ENCODE peak calls at places on chromosomes 6 and 20, in five cellular contexts. One of them, this sample, is unnamed.

GRCh38 chr20:2698912-2699311 is 6.3 kb downstream of the EBF4 start:
- DNase-seq in SJSA1: no peak
- DNase-seq in heart left ventricle: no peak
- DNase-seq in mammary epithelial cell: no peak
- DNase-seq in left ventricle myocardium inferior: no peak
- DNase-seq in this sample: no peak

GRCh38 chr20:25254986-25255680 is 7.2 kb downstream of the PYGB start:
- DNase-seq in SJSA1: no peak
- DNase-seq in heart left ventricle: no peak
- DNase-seq in mammary epithelial cell: peak; percentile 35
- DNase-seq in left ventricle myocardium inferior: peak; percentile 67
- DNase-seq in this sample: peak; percentile 77

GRCh38 chr6:33875696-33876095 is 71.9 kb upstream of the MLN start:
- DNase-seq in mammary epithelial cell: no peak
- DNase-seq in left ventricle myocardium inferior: no peak
- DNase-seq in SJSA1: no peak
- DNase-seq in heart left ventricle: no peak
- DNase-seq in this sample: no peak

GRCh38 chr20:35467339-35468224 is 12.2 kb downstream of the CEP250 start:
- DNase-seq in heart left ventricle: no peak
- DNase-seq in left ventricle myocardium inferior: no peak
- DNase-seq in SJSA1: no peak
- DNase-seq in mammary epithelial cell: no peak
- DNase-seq in this sample: no peak

GRCh38 chr6:157558049-157558448 is 177.1 kb downstream of the ZDHHC14 start:
- DNase-seq in left ventricle myocardium inferior: no peak
- DNase-seq in heart left ventricle: no peak
- DNase-seq in SJSA1: no peak
- DNase-seq in mammary epithelial cell: no peak
- DNase-seq in this sample: no peak

GRCh38 chr6:53033764-53034163 is 31.4 kb upstream of the FBXO9 start:
- DNase-seq in mammary epithelial cell: no peak
- DNase-seq in left ventricle myocardium inferior: no peak
- DNase-seq in heart left ventricle: no peak
- DNase-seq in SJSA1: peak; percentile 21
- DNase-seq in this sample: no peak

GRCh38 chr6:25052181-25052580 is 116.4 kb upstream of the RIPOR2 start:
- DNase-seq in SJSA1: no peak
- DNase-seq in mammary epithelial cell: peak; percentile 4
- DNase-seq in left ventricle myocardium inferior: no peak
- DNase-seq in heart left ventricle: no peak
- DNase-seq in this sample: no peak

GRCh38 chr6:168527451-168528210 is 86.6 kb downstream of the SMOC2 start:
- DNase-seq in SJSA1: no peak
- DNase-seq in left ventricle myocardium inferior: no peak
- DNase-seq in heart left ventricle: no peak
- DNase-seq in mammary epithelial cell: no peak
- DNase-seq in this sample: no peak

GRCh38 chr6:135162678-135163439 is 18.2 kb upstream of the MYB start:
- DNase-seq in mammary epithelial cell: no peak
- DNase-seq in heart left ventricle: peak; percentile 50
- DNase-seq in left ventricle myocardium inferior: no peak
- DNase-seq in SJSA1: peak; percentile 11
- DNase-seq in this sample: peak; percentile 47

GRCh38 chr20:63966172-63966943 is 3.4 kb downstream of the ZNF512B start:
- DNase-seq in SJSA1: no peak
- DNase-seq in heart left ventricle: peak; percentile 38
- DNase-seq in left ventricle myocardium inferior: no peak
- DNase-seq in mammary epithelial cell: no peak
- DNase-seq in this sample: no peak

GRCh38 chr20:23049933-23050838 is 714 bp upstream of the THBD start:
- DNase-seq in mammary epithelial cell: peak; percentile 47
- DNase-seq in left ventricle myocardium inferior: peak; percentile 65
- DNase-seq in heart left ventricle: peak; percentile 84
- DNase-seq in SJSA1: peak; percentile 69
- DNase-seq in this sample: peak; percentile 81

GRCh38 chr20:9066196-9066595 is 2.7 kb upstream of the PLCB4 start:
- DNase-seq in heart left ventricle: no peak
- DNase-seq in left ventricle myocardium inferior: no peak
- DNase-seq in mammary epithelial cell: no peak
- DNase-seq in SJSA1: no peak
- DNase-seq in this sample: no peak

GRCh38 chr6:157020398-157021266 is 243.5 kb downstream of the ARID1B start:
- DNase-seq in mammary epithelial cell: peak; percentile 54
- DNase-seq in left ventricle myocardium inferior: peak; percentile 66
- DNase-seq in heart left ventricle: no peak
- DNase-seq in SJSA1: peak; percentile 72
- DNase-seq in this sample: peak; percentile 74

GRCh38 chr6:135506270-135506997 is 8.9 kb upstream of the AHI1 start:
- DNase-seq in mammary epithelial cell: peak; percentile 8
- DNase-seq in left ventricle myocardium inferior: no peak
- DNase-seq in heart left ventricle: no peak
- DNase-seq in SJSA1: no peak
- DNase-seq in this sample: no peak

GRCh38 chr6:28401172-28401571 is 1.6 kb upstream of the ZSCAN12 start:
- DNase-seq in mammary epithelial cell: peak; percentile 55
- DNase-seq in SJSA1: no peak
- DNase-seq in heart left ventricle: no peak
- DNase-seq in left ventricle myocardium inferior: no peak
- DNase-seq in this sample: no peak

GRCh38 chr6:36888654-36889481 is 3.1 kb downstream of the C6orf89 start:
- DNase-seq in SJSA1: no peak
- DNase-seq in heart left ventricle: no peak
- DNase-seq in left ventricle myocardium inferior: no peak
- DNase-seq in mammary epithelial cell: no peak
- DNase-seq in this sample: no peak

GRCh38 chr20:58603656-58604184 is 47.4 kb upstream of the STX16 start:
- DNase-seq in heart left ventricle: no peak
- DNase-seq in left ventricle myocardium inferior: no peak
- DNase-seq in SJSA1: peak; percentile 76
- DNase-seq in mammary epithelial cell: no peak
- DNase-seq in this sample: no peak

GRCh38 chr6:136985502-136985901 is 59.3 kb downstream of the IL20RA start:
- DNase-seq in mammary epithelial cell: no peak
- DNase-seq in heart left ventricle: no peak
- DNase-seq in SJSA1: no peak
- DNase-seq in left ventricle myocardium inferior: no peak
- DNase-seq in this sample: no peak

GRCh38 chr6:138654715-138655634 is 118.6 kb upstream of the CCDC28A start:
- DNase-seq in SJSA1: peak; percentile 65
- DNase-seq in mammary epithelial cell: peak; percentile 78
- DNase-seq in left ventricle myocardium inferior: no peak
- DNase-seq in heart left ventricle: no peak
- DNase-seq in this sample: no peak

GRCh38 chr6:81911446-81911845 is 159.0 kb upstream of the TENT5A start:
- DNase-seq in SJSA1: no peak
- DNase-seq in mammary epithelial cell: no peak
- DNase-seq in left ventricle myocardium inferior: no peak
- DNase-seq in heart left ventricle: no peak
- DNase-seq in this sample: no peak

GRCh38 chr6:11685411-11686093 is 93.1 kb downstream of the ADTRP start:
- DNase-seq in SJSA1: peak; percentile 84
- DNase-seq in heart left ventricle: no peak
- DNase-seq in mammary epithelial cell: peak; percentile 89
- DNase-seq in left ventricle myocardium inferior: no peak
- DNase-seq in this sample: no peak

GRCh38 chr6:151409260-151409659 is 17.9 kb upstream of the ZBTB2 start:
- DNase-seq in SJSA1: no peak
- DNase-seq in heart left ventricle: no peak
- DNase-seq in left ventricle myocardium inferior: no peak
- DNase-seq in mammary epithelial cell: no peak
- DNase-seq in this sample: no peak

GRCh38 chr6:5175195-5175594 is 85.6 kb downstream of the LYRM4 start:
- DNase-seq in SJSA1: no peak
- DNase-seq in mammary epithelial cell: no peak
- DNase-seq in heart left ventricle: no peak
- DNase-seq in left ventricle myocardium inferior: no peak
- DNase-seq in this sample: no peak

GRCh38 chr6:16446241-16446640 is 207.9 kb downstream of the GMPR start:
- DNase-seq in mammary epithelial cell: no peak
- DNase-seq in heart left ventricle: no peak
- DNase-seq in left ventricle myocardium inferior: no peak
- DNase-seq in SJSA1: no peak
- DNase-seq in this sample: no peak

GRCh38 chr6:108423982-108424695 is 129.3 kb downstream of the AFG1L start:
- DNase-seq in heart left ventricle: no peak
- DNase-seq in mammary epithelial cell: no peak
- DNase-seq in left ventricle myocardium inferior: no peak
- DNase-seq in SJSA1: no peak
- DNase-seq in this sample: no peak

GRCh38 chr20:54356726-54357235 is 118.6 kb upstream of the DOK5 start:
- DNase-seq in mammary epithelial cell: no peak
- DNase-seq in left ventricle myocardium inferior: no peak
- DNase-seq in heart left ventricle: no peak
- DNase-seq in SJSA1: no peak
- DNase-seq in this sample: no peak

GRCh38 chr6:112360498-112360897 is 13.4 kb downstream of the RFPL4B start:
- DNase-seq in heart left ventricle: no peak
- DNase-seq in left ventricle myocardium inferior: no peak
- DNase-seq in mammary epithelial cell: no peak
- DNase-seq in SJSA1: no peak
- DNase-seq in this sample: no peak

GRCh38 chr6:103797738-103798137 is 1062.0 kb downstream of the HACE1 start:
- DNase-seq in mammary epithelial cell: no peak
- DNase-seq in left ventricle myocardium inferior: no peak
- DNase-seq in SJSA1: no peak
- DNase-seq in heart left ventricle: no peak
- DNase-seq in this sample: no peak

GRCh38 chr6:137223370-137224131 is 4.4 kb upstream of the IFNGR1 start:
- DNase-seq in left ventricle myocardium inferior: no peak
- DNase-seq in heart left ventricle: no peak
- DNase-seq in SJSA1: no peak
- DNase-seq in mammary epithelial cell: peak; percentile 12
- DNase-seq in this sample: peak; percentile 53

GRCh38 chr20:12928358-12928754 is 80.4 kb upstream of the SPTLC3 start:
- DNase-seq in left ventricle myocardium inferior: no peak
- DNase-seq in heart left ventricle: no peak
- DNase-seq in mammary epithelial cell: no peak
- DNase-seq in SJSA1: no peak
- DNase-seq in this sample: no peak

GRCh38 chr6:16333580-16333979 is 95.2 kb downstream of the GMPR start:
- DNase-seq in left ventricle myocardium inferior: no peak
- DNase-seq in mammary epithelial cell: peak; percentile 86
- DNase-seq in heart left ventricle: no peak
- DNase-seq in SJSA1: no peak
- DNase-seq in this sample: no peak

GRCh38 chr6:11392778-11393507 is 144.6 kb upstream of the TMEM170B start:
- DNase-seq in mammary epithelial cell: no peak
- DNase-seq in heart left ventricle: no peak
- DNase-seq in left ventricle myocardium inferior: peak; percentile 30
- DNase-seq in SJSA1: no peak
- DNase-seq in this sample: peak; percentile 47

GRCh38 chr6:14734052-14734415 is 511.8 kb upstream of the JARID2 start:
- DNase-seq in SJSA1: no peak
- DNase-seq in mammary epithelial cell: no peak
- DNase-seq in left ventricle myocardium inferior: no peak
- DNase-seq in heart left ventricle: no peak
- DNase-seq in this sample: no peak

GRCh38 chr6:33621396-33622388 is 570 bp downstream of the ITPR3 start:
- DNase-seq in left ventricle myocardium inferior: peak; percentile 58
- DNase-seq in SJSA1: no peak
- DNase-seq in mammary epithelial cell: peak; percentile 66
- DNase-seq in heart left ventricle: peak; percentile 68
- DNase-seq in this sample: peak; percentile 65

GRCh38 chr6:20366082-20366834 is 35.4 kb upstream of the E2F3 start:
- DNase-seq in left ventricle myocardium inferior: no peak
- DNase-seq in mammary epithelial cell: peak; percentile 24
- DNase-seq in SJSA1: no peak
- DNase-seq in heart left ventricle: no peak
- DNase-seq in this sample: no peak

GRCh38 chr6:162416845-162417537 is 310.6 kb downstream of the PRKN start:
- DNase-seq in heart left ventricle: no peak
- DNase-seq in mammary epithelial cell: no peak
- DNase-seq in left ventricle myocardium inferior: no peak
- DNase-seq in SJSA1: no peak
- DNase-seq in this sample: no peak

GRCh38 chr6:2858678-2859324 is 17.1 kb upstream of the SERPINB1 start:
- DNase-seq in left ventricle myocardium inferior: no peak
- DNase-seq in mammary epithelial cell: no peak
- DNase-seq in SJSA1: no peak
- DNase-seq in heart left ventricle: peak; percentile 32
- DNase-seq in this sample: no peak

GRCh38 chr20:401682-402495 is 6.2 kb upstream of the RBCK1 start:
- DNase-seq in heart left ventricle: no peak
- DNase-seq in mammary epithelial cell: peak; percentile 100
- DNase-seq in left ventricle myocardium inferior: no peak
- DNase-seq in SJSA1: no peak
- DNase-seq in this sample: no peak